ENCODE peak calls at places on chromosomes 5 and 9, in ten cellular contexts. R, S, K, Z, H, L, I, E, D and F are unnamed samples.

GRCh38 chr5:100840364-100840763 is 62.7 kb downstream of the ST8SIA4 start:
- DNase-seq in R (no peak), S (no peak), K (no peak), Z (peak; percentile 78), H (no peak), L (no peak), I (peak; percentile 60), E (no peak), D (no peak), F (no peak)

GRCh38 chr9:114634387-114634786 is 23.2 kb downstream of the TEX53 start:
- DNase-seq in R (no peak), S (no peak), K (no peak), Z (no peak), H (no peak), L (no peak), I (no peak), E (no peak), D (no peak), F (no peak)

GRCh38 chr5:179079165-179079987 is 19.2 kb downstream of the ZNF354C start:
- DNase-seq in R (no peak), S (no peak), K (no peak), Z (no peak), H (no peak), L (no peak), I (no peak), E (no peak), D (no peak), F (no peak)

GRCh38 chr9:126317513-126317912 is 9.1 kb upstream of the MVB12B start:
- DNase-seq in R (no peak), S (peak; percentile 35), K (no peak), Z (no peak), H (no peak), L (no peak), I (no peak), E (no peak), D (peak; percentile 40), F (no peak)

GRCh38 chr9:3848445-3849114 is 322.8 kb upstream of the RFX3 start:
- DNase-seq in R (peak; percentile 90), S (no peak), K (peak; percentile 68), Z (peak; percentile 75), H (no peak), L (no peak), I (peak; percentile 24), E (no peak), D (no peak), F (no peak)

GRCh38 chr5:93415819-93416218 is 165.2 kb downstream of the NR2F1-AS1 start:
- DNase-seq in R (no peak), S (no peak), K (no peak), Z (no peak), H (no peak), L (no peak), I (no peak), E (no peak), D (no peak), F (no peak)

GRCh38 chr9:2337131-2337530 is 284.5 kb upstream of the VLDLR start:
- DNase-seq in R (no peak), S (no peak), K (no peak), Z (no peak), H (no peak), L (no peak), I (no peak), E (no peak), D (no peak), F (no peak)

GRCh38 chr9:109317979-109318671 is 2.7 kb downstream of the EPB41L4B start:
- DNase-seq in R (peak; percentile 50), S (no peak), K (peak; percentile 53), Z (no peak), H (no peak), L (no peak), I (no peak), E (no peak), D (no peak), F (no peak)

GRCh38 chr9:136089697-136090045 is 5.4 kb downstream of the NACC2 start:
- DNase-seq in R (no peak), S (peak; percentile 55), K (no peak), Z (peak; percentile 32), H (no peak), L (no peak), I (peak; percentile 67), E (peak; percentile 26), D (peak; percentile 43), F (peak; percentile 36)

GRCh38 chr5:174472956-174473355 is 251.4 kb upstream of the MSX2 start:
- DNase-seq in R (no peak), S (no peak), K (no peak), Z (no peak), H (no peak), L (no peak), I (no peak), E (no peak), D (no peak), F (no peak)

GRCh38 chr5:103262422-103262871 is 3.9 kb downstream of the MACIR start:
- DNase-seq in R (no peak), S (peak; percentile 70), K (no peak), Z (peak; percentile 46), H (no peak), L (no peak), I (peak; percentile 69), E (peak; percentile 20), D (no peak), F (peak; percentile 48)

GRCh38 chr5:83509535-83509934 is 38.0 kb downstream of the VCAN start:
- DNase-seq in R (peak; percentile 9), S (peak; percentile 23), K (no peak), Z (peak; percentile 77), H (no peak), L (no peak), I (peak; percentile 86), E (peak; percentile 69), D (no peak), F (peak; percentile 6)

GRCh38 chr5:1310118-1310517 is 15.2 kb upstream of the TERT start:
- DNase-seq in R (no peak), S (no peak), K (no peak), Z (no peak), H (no peak), L (no peak), I (no peak), E (no peak), D (no peak), F (no peak)

GRCh38 chr5:171295801-171296200 is 13.2 kb upstream of the TLX3 start:
- DNase-seq in R (no peak), S (no peak), K (no peak), Z (no peak), H (no peak), L (no peak), I (no peak), E (no peak), D (no peak), F (no peak)

GRCh38 chr5:317086-317811 is 4.3 kb upstream of the AHRR start:
- DNase-seq in R (peak; percentile 90), S (peak; percentile 86), K (peak; percentile 82), Z (peak; percentile 65), H (peak; percentile 98), L (no peak), I (peak; percentile 79), E (peak; percentile 57), D (no peak), F (peak; percentile 84)

GRCh38 chr5:34598177-34598794 is 57.8 kb upstream of the RAI14 start:
- DNase-seq in R (no peak), S (peak; percentile 97), K (no peak), Z (peak; percentile 97), H (peak; percentile 39), L (no peak), I (peak; percentile 89), E (peak; percentile 86), D (no peak), F (peak; percentile 95)

GRCh38 chr9:133792721-133793470 is 54.7 kb upstream of the SARDH start:
- DNase-seq in R (peak; percentile 85), S (peak; percentile 76), K (peak; percentile 80), Z (peak; percentile 69), H (peak; percentile 98), L (peak; percentile 60), I (peak; percentile 82), E (peak; percentile 20), D (peak; percentile 31), F (peak; percentile 82)

GRCh38 chr9:127567119-127567897 is 44.8 kb upstream of the STXBP1 start:
- DNase-seq in R (peak; percentile 52), S (peak; percentile 75), K (no peak), Z (no peak), H (no peak), L (peak; percentile 85), I (peak; percentile 60), E (no peak), D (no peak), F (peak; percentile 64)

GRCh38 chr9:135793221-135794056 is 91.5 kb downstream of the KCNT1 start:
- DNase-seq in R (no peak), S (no peak), K (no peak), Z (no peak), H (no peak), L (no peak), I (no peak), E (no peak), D (no peak), F (no peak)

GRCh38 chr9:126296687-126297086 is 29.9 kb upstream of the MVB12B start:
- DNase-seq in R (no peak), S (no peak), K (no peak), Z (no peak), H (no peak), L (no peak), I (no peak), E (no peak), D (no peak), F (no peak)

GRCh38 chr9:71697882-71698281 is 70.4 kb downstream of the CEMIP2 start:
- DNase-seq in R (no peak), S (no peak), K (no peak), Z (no peak), H (no peak), L (no peak), I (no peak), E (no peak), D (no peak), F (no peak)

GRCh38 chr5:79109527-79110492 is 1.8 kb upstream of the BHMT start:
- DNase-seq in R (peak; percentile 55), S (no peak), K (peak; percentile 64), Z (no peak), H (no peak), L (no peak), I (no peak), E (no peak), D (peak; percentile 19), F (no peak)

GRCh38 chr9:127568971-127569818 is 42.9 kb upstream of the STXBP1 start:
- DNase-seq in R (peak; percentile 96), S (peak; percentile 90), K (peak; percentile 77), Z (peak; percentile 75), H (no peak), L (peak; percentile 88), I (peak; percentile 89), E (peak; percentile 50), D (peak; percentile 72), F (peak; percentile 87)

GRCh38 chr9:129549139-129549538 is 71.8 kb downstream of the C9orf50 start:
- DNase-seq in R (no peak), S (peak; percentile 39), K (no peak), Z (no peak), H (no peak), L (no peak), I (no peak), E (no peak), D (no peak), F (no peak)

GRCh38 chr9:965497-965896 is 11.0 kb upstream of the DMRT3 start:
- DNase-seq in R (no peak), S (no peak), K (no peak), Z (no peak), H (no peak), L (no peak), I (no peak), E (no peak), D (no peak), F (no peak)

GRCh38 chr9:14400658-14400995 is 86.7 kb upstream of the NFIB start:
- DNase-seq in R (peak; percentile 63), S (peak; percentile 58), K (peak; percentile 37), Z (peak; percentile 90), H (peak; percentile 6), L (no peak), I (peak; percentile 97), E (peak; percentile 85), D (no peak), F (peak; percentile 41)

GRCh38 chr5:9707766-9708462 is 77.8 kb upstream of the TAS2R1 start:
- DNase-seq in R (no peak), S (peak; percentile 70), K (no peak), Z (no peak), H (no peak), L (no peak), I (no peak), E (no peak), D (no peak), F (no peak)

GRCh38 chr5:169637085-169637855 is at the start of gene DOCK2:
- DNase-seq in R (peak; percentile 21), S (no peak), K (peak; percentile 40), Z (no peak), H (no peak), L (no peak), I (no peak), E (no peak), D (peak; percentile 62), F (peak; percentile 34)